ENCODE peak calls at places on chromosomes 6 and 20, in eight cellular contexts. H is dorsolateral prefrontal cortex, O is GM12865, V is choroid plexus epithelial cell, A is fibroblast of the aortic adventitia, X is uterus, R is right lobe of liver, Q is heart right ventricle. W is an unnamed sample.

GRCh38 chr6:123794190-123794589 is 9.5 kb upstream of the NKAIN2 start:
- DNase-seq in H (no peak), O (no peak), V (no peak), A (no peak), X (no peak), R (no peak), Q (no peak), W (no peak)

GRCh38 chr20:42432931-42433330 is 756.8 kb downstream of the PTPRT start:
- DNase-seq in H (no peak), O (no peak), V (no peak), A (peak), X (peak), R (no peak), Q (no peak), W (no peak)

GRCh38 chr20:38201356-38201755 is 36.3 kb upstream of the TGM2 start:
- DNase-seq in H (no peak), O (no peak), V (peak), A (peak), X (no peak), R (peak), Q (no peak), W (peak)

GRCh38 chr20:5989539-5989938 is 39.1 kb downstream of the MCM8 start:
- DNase-seq in H (no peak), O (no peak), V (no peak), A (no peak), X (no peak), R (no peak), Q (no peak), W (no peak)

GRCh38 chr6:11824986-11825385 is 46.4 kb upstream of the ADTRP start:
- DNase-seq in H (no peak), O (peak), V (peak), A (peak), X (no peak), R (no peak), Q (no peak), W (no peak)

GRCh38 chr6:2630362-2630761 is 120.4 kb downstream of the MYLK4 start:
- DNase-seq in H (no peak), O (no peak), V (peak), A (peak), X (no peak), R (no peak), Q (no peak), W (peak)

GRCh38 chr20:56949318-56949717 is 317.1 kb downstream of the BMP7 start:
- DNase-seq in H (no peak), O (peak), V (no peak), A (no peak), X (no peak), R (no peak), Q (no peak), W (no peak)

GRCh38 chr20:13525225-13525940 is 113.3 kb downstream of the TASP1 start:
- DNase-seq in H (no peak), O (no peak), V (peak), A (peak), X (no peak), R (no peak), Q (no peak), W (peak)

GRCh38 chr20:37994512-37994911 is 38.7 kb downstream of the TTI1 start:
- DNase-seq in H (no peak), O (no peak), V (peak), A (no peak), X (no peak), R (no peak), Q (no peak), W (peak)

GRCh38 chr6:112434896-112435295 is 87.8 kb downstream of the RFPL4B start:
- DNase-seq in H (no peak), O (no peak), V (peak), A (no peak), X (no peak), R (no peak), Q (no peak), W (no peak)

GRCh38 chr6:85669735-85670194 is 27.1 kb upstream of the SYNCRIP start:
- DNase-seq in H (no peak), O (peak), V (peak), A (no peak), X (no peak), R (no peak), Q (no peak), W (peak)

GRCh38 chr6:147204060-147204785 is at the start of gene STXBP5:
- DNase-seq in H (peak), O (peak), V (peak), A (peak), X (peak), R (peak), Q (peak), W (peak)

GRCh38 chr6:97394160-97394748 is 111.2 kb upstream of the MMS22L start:
- DNase-seq in H (no peak), O (peak), V (peak), A (peak), X (no peak), R (no peak), Q (no peak), W (peak)

GRCh38 chr6:55678330-55679224 is 99.6 kb upstream of the HMGCLL1 start:
- DNase-seq in H (no peak), O (peak), V (peak), A (no peak), X (no peak), R (no peak), Q (no peak), W (peak)

GRCh38 chr6:34791842-34792604 is at the start of gene BLTP3A:
- DNase-seq in H (peak), O (peak), V (peak), A (peak), X (peak), R (peak), Q (peak), W (peak)

GRCh38 chr6:106511274-106512047 is 117.8 kb downstream of the RTN4IP1 start:
- DNase-seq in H (no peak), O (peak), V (no peak), A (peak), X (no peak), R (peak), Q (no peak), W (peak)

GRCh38 chr6:157113389-157113788 is 209.9 kb downstream of the TMEM242 start:
- DNase-seq in H (no peak), O (no peak), V (no peak), A (no peak), X (no peak), R (no peak), Q (no peak), W (no peak)

GRCh38 chr6:162727347-162728176 is at the start of the genes PACRG and PRKN:
- DNase-seq in H (peak), O (peak), V (peak), A (peak), X (peak), R (peak), Q (peak), W (peak)

GRCh38 chr6:166382500-166382932 is 224 bp downstream of the MPC1 start:
- DNase-seq in H (no peak), O (no peak), V (no peak), A (no peak), X (no peak), R (peak), Q (no peak), W (no peak)

GRCh38 chr6:109701774-109702173 is 10.7 kb downstream of the FIG4 start:
- DNase-seq in H (no peak), O (no peak), V (no peak), A (no peak), X (no peak), R (no peak), Q (no peak), W (no peak)

GRCh38 chr6:144918073-144918472 is 632.9 kb downstream of the UTRN start:
- DNase-seq in H (no peak), O (no peak), V (no peak), A (no peak), X (no peak), R (no peak), Q (no peak), W (no peak)

GRCh38 chr6:123702943-123703342 is 66.2 kb upstream of the TRDN start:
- DNase-seq in H (no peak), O (no peak), V (no peak), A (no peak), X (no peak), R (no peak), Q (no peak), W (no peak)

GRCh38 chr6:105991561-105992314 is 94.4 kb upstream of the PRDM1 start:
- DNase-seq in H (no peak), O (peak), V (peak), A (no peak), X (no peak), R (peak), Q (no peak), W (no peak)

GRCh38 chr6:153328194-153328593 is 197.1 kb upstream of the RGS17 start:
- DNase-seq in H (no peak), O (no peak), V (no peak), A (no peak), X (no peak), R (no peak), Q (no peak), W (peak)

GRCh38 chr6:37365791-37366190 is 12.0 kb downstream of the RNF8 start:
- DNase-seq in H (no peak), O (no peak), V (peak), A (peak), X (no peak), R (no peak), Q (no peak), W (peak)
- TF ChIP-seq CTCF in H (peak), O (no peak), V (peak), A (peak), X (no peak), R (no peak), Q (peak), W (peak)

GRCh38 chr20:8012724-8013123 is 6.8 kb downstream of the TMX4 start:
- DNase-seq in H (no peak), O (no peak), V (no peak), A (peak), X (no peak), R (no peak), Q (no peak), W (no peak)

GRCh38 chr20:8005033-8005432 is 14.5 kb downstream of the TMX4 start:
- DNase-seq in H (no peak), O (no peak), V (no peak), A (no peak), X (no peak), R (no peak), Q (no peak), W (no peak)

GRCh38 chr20:8008733-8009132 is 10.8 kb downstream of the TMX4 start:
- DNase-seq in H (no peak), O (no peak), V (no peak), A (no peak), X (no peak), R (no peak), Q (no peak), W (no peak)

GRCh38 chr20:8005575-8006366 is 13.8 kb downstream of the TMX4 start:
- DNase-seq in H (no peak), O (no peak), V (no peak), A (no peak), X (no peak), R (no peak), Q (peak), W (no peak)

GRCh38 chr20:8007490-8007889 is 12.1 kb downstream of the TMX4 start:
- DNase-seq in H (no peak), O (no peak), V (no peak), A (no peak), X (no peak), R (no peak), Q (no peak), W (no peak)
- H3K4me3 ChIP-seq in H (no peak), O (no peak), V (no peak), A (no peak), X (no peak), R (no peak), Q (no peak), W (no peak)

DNA sequence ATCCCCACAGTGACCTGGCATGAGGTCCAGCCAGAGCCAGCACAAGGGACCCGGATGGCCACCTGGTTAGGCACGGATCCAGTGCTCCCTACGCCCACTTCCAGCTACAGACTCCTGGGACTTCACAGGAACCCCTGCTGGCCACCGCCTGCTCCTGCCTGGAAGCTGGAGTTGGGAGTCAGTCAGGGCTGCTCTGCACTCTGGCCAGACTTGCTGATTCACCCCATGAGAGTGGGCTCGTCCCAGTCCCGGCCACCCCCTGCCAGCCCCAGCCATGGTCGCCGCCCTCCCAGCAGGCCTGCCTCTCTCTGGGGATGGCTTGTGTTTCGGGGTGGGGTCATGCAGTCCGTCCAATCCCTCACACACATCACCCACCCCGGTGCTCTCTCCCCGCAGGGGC is 125.8 kb downstream of the DLL1 start:
- DNase-seq in H (peak), O (no peak), V (no peak), A (no peak), X (peak), R (peak), Q (peak), W (no peak)
- TF ChIP-seq CTCF in H (no peak), O (no peak), V (no peak), A (no peak), X (peak), R (no peak), Q (peak), W (no peak)

GRCh38 chr6:20202070-20202658 is 10.1 kb downstream of the MBOAT1 start:
- DNase-seq in H (no peak), O (peak), V (peak), A (peak), X (no peak), R (no peak), Q (no peak), W (peak)

GRCh38 chr6:20197251-20197650 is 15.0 kb downstream of the MBOAT1 start:
- DNase-seq in H (no peak), O (no peak), V (no peak), A (no peak), X (no peak), R (no peak), Q (no peak), W (no peak)

GRCh38 chr6:20200761-20201160 is 11.5 kb downstream of the MBOAT1 start:
- DNase-seq in H (no peak), O (peak), V (peak), A (no peak), X (peak), R (peak), Q (no peak), W (no peak)

GRCh38 chr6:20198764-20199174 is 13.5 kb downstream of the MBOAT1 start:
- DNase-seq in H (no peak), O (no peak), V (no peak), A (no peak), X (no peak), R (no peak), Q (no peak), W (no peak)

DNA sequence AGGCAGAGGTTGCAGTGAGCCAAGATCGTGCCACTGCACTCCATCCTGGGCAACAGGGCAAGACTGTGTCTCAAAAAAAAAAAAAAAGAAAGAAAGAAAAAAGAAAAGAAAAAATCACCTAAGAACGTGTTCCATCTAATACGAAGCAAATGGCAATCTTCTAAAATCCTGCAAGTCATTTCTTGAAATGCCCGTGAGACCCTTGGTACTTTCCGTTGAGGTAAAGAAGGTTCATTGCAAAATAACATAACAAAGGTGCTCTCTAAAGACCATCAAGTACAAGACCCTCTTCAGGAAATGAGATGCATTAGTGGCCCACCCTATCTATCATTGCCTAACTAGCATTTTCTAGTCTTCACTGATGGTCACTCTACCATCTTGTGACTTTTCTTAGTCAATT is 14.1 kb downstream of the MBOAT1 start:
- DNase-seq in H (no peak), O (no peak), V (no peak), A (no peak), X (no peak), R (no peak), Q (no peak), W (no peak)
- H3K4me3 ChIP-seq in H (no peak), O (no peak), V (no peak), A (no peak), X (no peak), R (no peak), Q (no peak), W (no peak)

DNA sequence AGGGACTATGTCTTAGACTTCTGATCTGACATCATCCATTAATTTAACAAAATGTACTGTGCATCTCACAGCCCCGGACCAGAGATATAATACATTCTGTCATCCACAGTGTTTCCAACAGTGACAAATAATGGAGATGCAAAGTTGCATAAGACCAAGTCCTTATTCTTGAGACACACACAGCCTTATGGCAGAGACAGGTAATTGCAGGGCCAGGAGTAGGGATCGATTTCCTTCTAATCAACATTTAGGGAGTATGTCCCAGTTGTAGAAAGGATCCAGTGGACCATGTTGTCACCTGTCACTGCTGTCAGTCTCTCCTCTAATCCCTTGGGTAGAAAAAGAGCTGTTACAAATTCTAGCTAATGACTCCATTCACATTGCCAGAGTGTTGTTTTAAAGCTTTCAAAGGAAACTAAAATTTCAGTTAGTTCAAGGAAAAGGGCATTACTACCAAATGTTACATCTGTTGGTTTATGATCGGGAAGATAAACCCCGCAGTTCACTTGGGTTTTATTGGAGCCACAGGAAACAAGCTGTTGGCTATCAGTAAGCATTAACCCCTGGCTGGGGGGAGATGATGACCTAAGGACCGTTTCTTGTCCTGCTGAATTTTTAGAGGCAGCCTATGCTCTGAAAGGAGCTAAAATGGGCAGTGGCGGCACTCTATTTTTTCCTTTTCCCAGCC is 111.4 kb upstream of the ATXN1 start:
- DNase-seq in H (no peak), O (peak), V (no peak), A (no peak), X (no peak), R (no peak), Q (no peak), W (no peak)
- TF ChIP-seq CTCF in H (no peak), O (peak), V (peak), A (peak), X (no peak), R (no peak), Q (no peak), W (no peak)

W was measured in astrocyte of the spinal cord.